ENCODE peak calls at places on chromosomes 11 and 22, in four cellular contexts. E, M, T and Y are unnamed samples.

GRCh38 chr11:128692750-128693578 is 908 bp upstream of the FLI1 start:
- DNase-seq in E (peak), M (no peak), T (no peak), Y (no peak)

GRCh38 chr11:73271936-73272679 is at the start of gene P2RY6:
- DNase-seq in E (no peak), M (peak), T (peak), Y (peak)

GRCh38 chr11:68002943-68003845 is 703 bp downstream of the UNC93B1 start:
- DNase-seq in E (peak), M (no peak), T (peak), Y (no peak)

GRCh38 chr11:32451808-32452207 is 16.5 kb upstream of the WT1 start:
- DNase-seq in E (no peak), M (no peak), T (no peak), Y (no peak)

GRCh38 chr22:19527861-19528417 is 3.7 kb upstream of the CLDN5 start:
- DNase-seq in E (no peak), M (peak), T (no peak), Y (peak)

GRCh38 chr11:12914401-12914912 is 94.7 kb upstream of the RASSF10 start:
- DNase-seq in E (peak), M (peak), T (peak), Y (peak)

GRCh38 chr11:38160433-38160832 is 1562.4 kb upstream of the RAG2 start:
- DNase-seq in E (no peak), M (no peak), T (no peak), Y (no peak)

GRCh38 chr11:34784318-34784841 is 131.8 kb downstream of the APIP start:
- DNase-seq in E (no peak), M (no peak), T (no peak), Y (no peak)

GRCh38 chr11:43639224-43639623 is 41.3 kb upstream of the HSD17B12 start:
- DNase-seq in E (no peak), M (no peak), T (no peak), Y (no peak)

GRCh38 chr11:60887531-60887930 is 18.9 kb downstream of the PRPF19 start:
- DNase-seq in E (no peak), M (peak), T (peak), Y (peak)

GRCh38 chr11:79431535-79431934 is 9.3 kb downstream of the TENM4 start:
- DNase-seq in E (no peak), M (peak), T (no peak), Y (peak)

GRCh38 chr11:117644403-117645155 is 152.4 kb downstream of the DSCAML1 start:
- DNase-seq in E (no peak), M (no peak), T (no peak), Y (no peak)

GRCh38 chr11:123839131-123839530 is 33.0 kb upstream of the OR6M1 start:
- DNase-seq in E (no peak), M (no peak), T (no peak), Y (no peak)

GRCh38 chr22:46072030-46072881 is 78.1 kb upstream of the PPARA start:
- DNase-seq in E (peak), M (peak), T (peak), Y (no peak)

GRCh38 chr22:46072981-46073682 is 77.2 kb upstream of the PPARA start:
- DNase-seq in E (no peak), M (no peak), T (peak), Y (no peak)

GRCh38 chr22:46070215-46070721 is 80.1 kb upstream of the PPARA start:
- DNase-seq in E (no peak), M (peak), T (peak), Y (no peak)

GRCh38 chr22:46070722-46071450 is 79.4 kb upstream of the PPARA start:
- DNase-seq in E (peak), M (peak), T (peak), Y (no peak)

GRCh38 chr22:46071451-46072029 is 78.8 kb upstream of the PPARA start:
- DNase-seq in E (no peak), M (peak), T (peak), Y (no peak)
- TF ChIP-seq POLR2A in E (no peak), M (no peak), T (peak), Y (peak)

DNA sequence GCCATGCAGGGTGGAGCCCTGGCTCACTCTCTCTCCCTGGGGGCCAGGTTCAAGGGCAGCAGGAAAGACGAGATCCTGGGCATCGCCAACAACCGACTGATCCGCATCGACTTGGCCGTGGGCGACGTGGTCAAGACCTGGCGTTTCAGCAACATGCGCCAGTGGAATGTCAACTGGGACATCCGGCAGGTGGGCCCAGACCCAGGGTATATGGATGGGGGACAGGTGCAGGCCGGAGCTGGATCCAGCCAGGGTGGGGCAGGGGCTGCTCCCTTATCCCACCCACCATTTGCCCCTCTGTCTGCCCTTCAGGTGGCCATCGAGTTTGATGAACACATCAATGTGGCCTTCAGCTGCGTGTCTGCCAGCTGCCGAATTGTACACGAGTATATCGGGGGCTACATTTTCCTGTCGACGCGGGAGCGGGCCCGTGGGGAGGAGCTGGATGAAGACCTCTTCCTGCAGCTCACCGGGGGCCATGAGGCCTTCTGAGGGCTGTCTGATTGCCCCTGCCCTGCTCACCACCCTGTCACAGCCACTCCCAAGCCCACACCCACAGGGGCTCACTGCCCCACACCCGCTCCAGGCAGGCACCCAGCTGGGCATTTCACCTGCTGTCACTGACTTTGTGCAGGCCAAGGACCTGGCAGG is 2.9 kb downstream of the TRPT1 start:
- DNase-seq in E (no peak), M (no peak), T (peak), Y (no peak)
- TF ChIP-seq POLR2A in E (no peak), M (no peak), T (no peak), Y (no peak)

GRCh38 chr22:31346255-31346732 is at the start of gene PATZ1:
- DNase-seq in E (peak), M (peak), T (peak), Y (peak)
- TF ChIP-seq POLR2A in E (no peak), M (no peak), T (no peak), Y (no peak)

GRCh38 chr11:65354265-65355012 is at the start of gene TIGD3:
- DNase-seq in E (peak), M (peak), T (peak), Y (peak)
- TF ChIP-seq POLR2A in E (peak), M (peak), T (peak), Y (peak)